ENCODE peak calls at places on chromosomes 12 and 14, in four cellular contexts. One of them, this sample, is unnamed.

GRCh38 chr12:82880442-82880901 is 193.8 kb downstream of the TMTC2 start:
- DNase-seq in upper lobe of left lung: no peak
- DNase-seq in IMR-90: peak
- DNase-seq in A549: no peak
- DNase-seq in this sample: no peak

GRCh38 chr12:105559292-105559691 is 228.8 kb downstream of the C12orf75 start:
- DNase-seq in upper lobe of left lung: no peak
- DNase-seq in IMR-90: no peak
- DNase-seq in A549: no peak
- DNase-seq in this sample: no peak

GRCh38 chr14:70773182-70773862 is 36.0 kb downstream of the MAP3K9 start:
- DNase-seq in upper lobe of left lung: no peak
- DNase-seq in IMR-90: no peak
- DNase-seq in A549: no peak
- DNase-seq in this sample: no peak

GRCh38 chr14:77157716-77158115 is 16.1 kb upstream of the ZDHHC22 start:
- DNase-seq in upper lobe of left lung: no peak
- DNase-seq in IMR-90: no peak
- DNase-seq in A549: no peak
- DNase-seq in this sample: no peak

GRCh38 chr14:89625208-89625987 is 208.4 kb upstream of the FOXN3 start:
- DNase-seq in upper lobe of left lung: no peak
- DNase-seq in IMR-90: no peak
- DNase-seq in A549: no peak
- DNase-seq in this sample: no peak

GRCh38 chr14:56156096-56156495 is 37.9 kb downstream of the PELI2 start:
- DNase-seq in upper lobe of left lung: no peak
- DNase-seq in IMR-90: peak
- DNase-seq in A549: no peak
- DNase-seq in this sample: no peak

GRCh38 chr14:49106721-49107689 is 479.2 kb downstream of the RPS29 start:
- DNase-seq in upper lobe of left lung: no peak
- DNase-seq in IMR-90: peak
- DNase-seq in A549: no peak
- DNase-seq in this sample: no peak

GRCh38 chr12:47014474-47014873 is 64.9 kb upstream of the PCED1B start:
- DNase-seq in upper lobe of left lung: no peak
- DNase-seq in IMR-90: peak
- DNase-seq in A549: no peak
- DNase-seq in this sample: no peak

GRCh38 chr12:125149160-125150108 is 84.2 kb downstream of the AACS start:
- DNase-seq in upper lobe of left lung: peak
- DNase-seq in IMR-90: no peak
- DNase-seq in A549: no peak
- DNase-seq in this sample: no peak

GRCh38 chr12:90682398-90682797 is 272.6 kb downstream of the CCER1 start:
- DNase-seq in upper lobe of left lung: no peak
- DNase-seq in IMR-90: peak
- DNase-seq in A549: no peak
- DNase-seq in this sample: no peak

GRCh38 chr12:116123511-116124258 is 153.8 kb downstream of the MED13L start:
- DNase-seq in upper lobe of left lung: peak
- DNase-seq in IMR-90: peak
- DNase-seq in A549: no peak
- DNase-seq in this sample: no peak

GRCh38 chr14:32552766-32553165 is 223.7 kb downstream of the AKAP6 start:
- DNase-seq in upper lobe of left lung: no peak
- DNase-seq in IMR-90: no peak
- DNase-seq in A549: no peak
- DNase-seq in this sample: no peak

GRCh38 chr12:102957339-102958050 is at the start of gene ASCL1:
- DNase-seq in upper lobe of left lung: no peak
- DNase-seq in IMR-90: peak
- DNase-seq in A549: no peak
- DNase-seq in this sample: no peak

GRCh38 chr14:106790189-106791036 is 1264.0 kb downstream of the TMEM121 start:
- DNase-seq in upper lobe of left lung: peak
- DNase-seq in IMR-90: no peak
- DNase-seq in A549: peak
- DNase-seq in this sample: no peak

GRCh38 chr12:122244565-122245371 is 18.9 kb upstream of the DIABLO start:
- DNase-seq in upper lobe of left lung: no peak
- DNase-seq in IMR-90: no peak
- DNase-seq in A549: no peak
- DNase-seq in this sample: no peak

DNA sequence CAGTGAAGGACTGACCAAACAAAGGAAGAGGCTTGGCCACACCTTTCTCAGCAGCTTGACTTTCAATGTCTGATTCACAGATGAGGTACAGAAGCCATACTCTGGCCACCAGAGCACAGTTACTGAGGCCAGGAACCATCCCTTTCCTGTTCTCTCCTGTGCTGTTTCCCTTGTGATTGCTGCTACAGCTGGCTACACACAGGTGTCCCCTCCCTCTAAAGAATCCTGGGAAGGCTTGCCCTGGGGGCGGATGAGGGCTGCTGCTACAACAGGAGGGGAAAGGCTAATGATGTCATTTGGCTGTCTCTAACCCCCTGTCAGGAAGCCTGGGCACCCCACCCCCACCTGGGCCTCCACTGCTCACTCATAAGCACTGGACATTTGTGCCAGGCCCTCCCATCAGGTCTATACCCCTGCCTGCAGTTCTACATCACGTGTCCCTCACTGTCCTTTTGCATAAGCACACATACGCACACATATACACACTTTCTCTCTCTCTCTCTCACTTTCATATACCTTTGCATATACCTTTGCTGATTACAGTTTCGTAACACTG is 41.3 kb downstream of the PRPF40B start:
- DNase-seq in upper lobe of left lung: no peak
- DNase-seq in IMR-90: no peak
- DNase-seq in A549: no peak
- DNase-seq in this sample: no peak
- TF ChIP-seq POLR2A in upper lobe of left lung: no peak
- TF ChIP-seq POLR2A in IMR-90: no peak
- TF ChIP-seq POLR2A in A549: no peak
- TF ChIP-seq POLR2A in this sample: no peak

GRCh38 chr12:54159140-54159539 is 29.6 kb downstream of the SMUG1 start:
- DNase-seq in upper lobe of left lung: no peak
- DNase-seq in IMR-90: no peak
- DNase-seq in A549: no peak
- DNase-seq in this sample: no peak
- TF ChIP-seq CTCF in upper lobe of left lung: no peak
- TF ChIP-seq CTCF in IMR-90: no peak
- TF ChIP-seq CTCF in A549: no peak
- TF ChIP-seq CTCF in this sample: no peak

GRCh38 chr14:67674480-67675218 is at the start of gene VTI1B:
- DNase-seq in upper lobe of left lung: peak
- DNase-seq in IMR-90: peak
- DNase-seq in A549: peak
- DNase-seq in this sample: no peak
- TF ChIP-seq POLR2A in upper lobe of left lung: peak
- TF ChIP-seq POLR2A in IMR-90: peak
- TF ChIP-seq POLR2A in A549: peak
- TF ChIP-seq POLR2A in this sample: peak

DNA sequence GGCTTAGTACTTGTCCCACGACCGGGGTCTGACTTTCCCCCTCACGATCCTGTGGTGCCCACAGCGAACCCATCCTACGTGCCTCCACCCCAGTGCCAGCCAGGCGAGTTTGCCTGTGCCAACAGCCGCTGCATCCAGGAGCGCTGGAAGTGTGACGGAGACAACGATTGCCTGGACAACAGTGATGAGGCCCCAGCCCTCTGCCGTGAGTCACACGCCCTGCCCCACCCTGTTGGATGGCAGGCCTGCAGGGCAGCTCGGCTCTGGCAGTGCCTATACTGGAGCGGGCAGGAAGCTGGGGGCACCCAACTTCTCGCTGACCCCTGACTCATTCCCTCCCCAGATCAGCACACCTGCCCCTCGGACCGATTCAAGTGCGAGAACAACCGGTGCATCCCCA is 18.3 kb upstream of the LRP1-AS start:
- DNase-seq in upper lobe of left lung: no peak
- DNase-seq in IMR-90: no peak
- DNase-seq in A549: peak
- DNase-seq in this sample: no peak
- TF ChIP-seq CTCF in upper lobe of left lung: no peak
- TF ChIP-seq CTCF in IMR-90: no peak
- TF ChIP-seq CTCF in A549: no peak
- TF ChIP-seq CTCF in this sample: no peak

DNA sequence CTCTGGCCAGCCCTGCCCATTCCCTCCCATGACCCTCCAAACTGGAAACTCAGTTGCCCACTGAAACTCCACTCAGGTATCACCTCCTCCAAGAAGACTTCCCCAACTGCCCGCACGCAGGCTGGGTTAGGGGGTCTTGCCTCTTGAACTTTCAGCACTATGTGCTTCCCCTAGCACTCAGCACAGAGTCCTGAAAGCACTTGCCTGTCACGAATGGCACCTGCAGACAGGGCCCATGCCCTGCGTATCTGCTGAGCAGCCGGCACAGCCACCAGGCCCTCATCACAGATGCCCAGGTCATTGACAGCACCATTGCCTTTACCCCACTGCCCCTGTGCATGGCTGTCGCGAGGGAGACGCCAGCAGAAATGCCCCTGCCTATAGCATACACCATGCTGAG is 11.2 kb downstream of the CCDC88C start:
- DNase-seq in upper lobe of left lung: no peak
- DNase-seq in IMR-90: no peak
- DNase-seq in A549: no peak
- DNase-seq in this sample: no peak
- TF ChIP-seq POLR2A in upper lobe of left lung: no peak
- TF ChIP-seq POLR2A in IMR-90: no peak
- TF ChIP-seq POLR2A in A549: no peak
- TF ChIP-seq POLR2A in this sample: no peak

GRCh38 chr12:56082967-56083366 is 3.0 kb downstream of the ERBB3 start:
- DNase-seq in upper lobe of left lung: no peak
- DNase-seq in IMR-90: no peak
- DNase-seq in A549: no peak
- DNase-seq in this sample: no peak

GRCh38 chr12:56082382-56082781 is 2.4 kb downstream of the ERBB3 start:
- DNase-seq in upper lobe of left lung: no peak
- DNase-seq in IMR-90: no peak
- DNase-seq in A549: no peak
- DNase-seq in this sample: no peak

GRCh38 chr12:56079729-56080555 is at the start of gene ERBB3:
- DNase-seq in upper lobe of left lung: peak
- DNase-seq in IMR-90: peak
- DNase-seq in A549: peak
- DNase-seq in this sample: no peak

GRCh38 chr12:56080556-56081138 is 682 bp downstream of the ERBB3 start:
- DNase-seq in upper lobe of left lung: peak
- DNase-seq in IMR-90: no peak
- DNase-seq in A549: no peak
- DNase-seq in this sample: no peak

GRCh38 chr12:56081393-56082347 is 1.7 kb downstream of the ERBB3 start:
- DNase-seq in upper lobe of left lung: peak
- DNase-seq in IMR-90: no peak
- DNase-seq in A549: no peak
- DNase-seq in this sample: no peak
- TF ChIP-seq CTCF in upper lobe of left lung: no peak
- TF ChIP-seq CTCF in IMR-90: no peak
- TF ChIP-seq CTCF in A549: no peak
- TF ChIP-seq CTCF in this sample: no peak

GRCh38 chr12:49684310-49684854 is 22.8 kb downstream of the FMNL3 start:
- DNase-seq in upper lobe of left lung: no peak
- DNase-seq in IMR-90: no peak
- DNase-seq in A549: no peak
- DNase-seq in this sample: no peak
- TF ChIP-seq POLR2A in upper lobe of left lung: no peak
- TF ChIP-seq POLR2A in IMR-90: no peak
- TF ChIP-seq POLR2A in A549: no peak
- TF ChIP-seq POLR2A in this sample: no peak

GRCh38 chr12:112551681-112552080 is 132.9 kb downstream of the PTPN11 start:
- DNase-seq in upper lobe of left lung: no peak
- DNase-seq in IMR-90: no peak
- DNase-seq in A549: no peak
- DNase-seq in this sample: no peak

GRCh38 chr12:112557954-112558630 is 139.3 kb downstream of the PTPN11 start:
- DNase-seq in upper lobe of left lung: no peak
- DNase-seq in IMR-90: no peak
- DNase-seq in A549: no peak
- DNase-seq in this sample: no peak

GRCh38 chr12:112559784-112560183 is 141.0 kb downstream of the PTPN11 start:
- DNase-seq in upper lobe of left lung: no peak
- DNase-seq in IMR-90: peak
- DNase-seq in A549: no peak
- DNase-seq in this sample: no peak

GRCh38 chr12:112555621-112556233 is 137.0 kb downstream of the PTPN11 start:
- DNase-seq in upper lobe of left lung: no peak
- DNase-seq in IMR-90: no peak
- DNase-seq in A549: peak
- DNase-seq in this sample: no peak
- TF ChIP-seq CTCF in upper lobe of left lung: no peak
- TF ChIP-seq CTCF in IMR-90: no peak
- TF ChIP-seq CTCF in A549: no peak
- TF ChIP-seq CTCF in this sample: no peak